ENCODE peak calls at places on chromosomes 13 and 19, in seven cellular contexts. K is iPS-NIHi11; Z is globus pallidus; Q is left lung; E is GM10248; D is activated B cell treated with CpG ODN at 0.5 μM for 24 hours; A is stimulated activated CD4-positive, alpha-beta T cell treated with anti-CD3 and anti-CD28 coated beads, Interleukin-1b, Interleukin-23, amount 100 ng/mL, for 1 hour. T is an unnamed sample.
A peak's percentile ranks its signal among the peaks of the same experiment; 100 is the strongest.

GRCh38 chr13:112828082-112828699 is 138.4 kb downstream of the ATP11A start:
- DNase-seq in D (no peak), Z (no peak), A (no peak), K (no peak), Q (no peak), E (peak; percentile 64), T (no peak)

GRCh38 chr13:32047796-32048195 is 16.2 kb downstream of the FRY start:
- DNase-seq in Q (no peak), K (no peak), A (no peak), E (no peak), Z (no peak), D (no peak), T (no peak)

GRCh38 chr13:71873418-71874276 is 6.6 kb upstream of the DACH1 start:
- DNase-seq in K (no peak), A (no peak), Z (no peak), D (no peak), Q (no peak), E (no peak), T (no peak)

GRCh38 chr19:6723108-6723618 is 2.7 kb upstream of the C3 start:
- DNase-seq in K (peak; percentile 55), Q (no peak), Z (no peak), D (no peak), E (no peak), A (no peak), T (no peak)

GRCh38 chr13:21478881-21479808 is 20.0 kb upstream of the ZDHHC20 start:
- DNase-seq in D (no peak), A (no peak), Z (peak; percentile 87), K (peak; percentile 50), E (peak; percentile 49), Q (no peak), T (no peak)

GRCh38 chr19:14676762-14677161 is 2.1 kb upstream of the ADGRE3 start:
- DNase-seq in A (no peak), D (no peak), Q (no peak), Z (no peak), K (no peak), E (no peak), T (no peak)

GRCh38 chr13:24162604-24163003 is 2.1 kb downstream of the SPATA13 start:
- DNase-seq in Q (no peak), Z (no peak), A (no peak), K (no peak), E (no peak), D (no peak), T (no peak)

GRCh38 chr13:77580748-77581147 is 45.2 kb downstream of the SCEL start:
- DNase-seq in A (no peak), K (no peak), Z (no peak), Q (no peak), E (no peak), D (no peak), T (no peak)

GRCh38 chr19:9673912-9674668 is 810 bp downstream of the ZNF562 start:
- DNase-seq in K (no peak), D (no peak), A (no peak), E (no peak), Q (no peak), Z (no peak), T (no peak)

GRCh38 chr19:48745208-48745995 is 1.3 kb downstream of the IZUMO1 start:
- DNase-seq in Z (peak; percentile 79), E (peak; percentile 68), A (no peak), K (peak; percentile 65), Q (no peak), D (no peak), T (no peak)